ENCODE peak calls at places on chromosome 9, in six cellular contexts. One of them, this sample, is unnamed.

GRCh38 chr9:105608685-105609598 is 51.0 kb downstream of the FKTN start:
- DNase-seq in ovary: no peak
- DNase-seq in HepG2: peak
- DNase-seq in lower leg skin: no peak
- DNase-seq in pancreas: no peak
- DNase-seq in cardiac fibroblast: peak
- DNase-seq in this sample: no peak

GRCh38 chr9:114344692-114345091 is 15.0 kb downstream of the ORM2 start:
- DNase-seq in ovary: no peak
- DNase-seq in cardiac fibroblast: no peak
- DNase-seq in HepG2: no peak
- DNase-seq in lower leg skin: no peak
- DNase-seq in pancreas: no peak
- DNase-seq in this sample: no peak

GRCh38 chr9:134065720-134066419 is 2.0 kb downstream of the BRD3 start:
- DNase-seq in pancreas: peak
- DNase-seq in ovary: no peak
- DNase-seq in HepG2: peak
- DNase-seq in cardiac fibroblast: peak
- DNase-seq in lower leg skin: peak
- DNase-seq in this sample: peak

GRCh38 chr9:91253488-91253887 is 108.2 kb downstream of the AUH start:
- DNase-seq in HepG2: peak
- DNase-seq in lower leg skin: no peak
- DNase-seq in cardiac fibroblast: no peak
- DNase-seq in ovary: no peak
- DNase-seq in pancreas: no peak
- DNase-seq in this sample: no peak

GRCh38 chr9:117409321-117409720 is 5.5 kb downstream of the ASTN2 start:
- DNase-seq in ovary: no peak
- DNase-seq in cardiac fibroblast: no peak
- DNase-seq in HepG2: no peak
- DNase-seq in pancreas: no peak
- DNase-seq in lower leg skin: no peak
- DNase-seq in this sample: no peak

GRCh38 chr9:88574993-88575392 is 40.0 kb downstream of the NXNL2 start:
- DNase-seq in cardiac fibroblast: peak
- DNase-seq in pancreas: no peak
- DNase-seq in lower leg skin: no peak
- DNase-seq in ovary: no peak
- DNase-seq in HepG2: no peak
- DNase-seq in this sample: no peak

GRCh38 chr9:4831944-4832343 is 39.2 kb downstream of the RCL1 start:
- DNase-seq in HepG2: no peak
- DNase-seq in cardiac fibroblast: no peak
- DNase-seq in ovary: no peak
- DNase-seq in lower leg skin: no peak
- DNase-seq in pancreas: no peak
- DNase-seq in this sample: no peak

GRCh38 chr9:124602204-124602603 is 95.0 kb upstream of the NR5A1 start:
- DNase-seq in cardiac fibroblast: no peak
- DNase-seq in ovary: no peak
- DNase-seq in HepG2: peak
- DNase-seq in lower leg skin: no peak
- DNase-seq in pancreas: no peak
- DNase-seq in this sample: no peak

GRCh38 chr9:114287001-114287762 is 35.7 kb upstream of the ORM1 start:
- DNase-seq in lower leg skin: peak
- DNase-seq in HepG2: no peak
- DNase-seq in pancreas: no peak
- DNase-seq in cardiac fibroblast: no peak
- DNase-seq in ovary: peak
- DNase-seq in this sample: no peak

GRCh38 chr9:4740373-4740622 is 704 bp downstream of the AK3 start:
- DNase-seq in cardiac fibroblast: peak
- DNase-seq in lower leg skin: no peak
- DNase-seq in ovary: no peak
- DNase-seq in pancreas: no peak
- DNase-seq in HepG2: no peak
- DNase-seq in this sample: no peak

GRCh38 chr9:111896942-111897830 is 572 bp downstream of the UGCG start:
- DNase-seq in cardiac fibroblast: peak
- DNase-seq in lower leg skin: peak
- DNase-seq in ovary: peak
- DNase-seq in pancreas: peak
- DNase-seq in HepG2: peak
- DNase-seq in this sample: peak

GRCh38 chr9:21616082-21616778 is 134.1 kb upstream of the IFNE start:
- DNase-seq in cardiac fibroblast: peak
- DNase-seq in lower leg skin: peak
- DNase-seq in pancreas: no peak
- DNase-seq in HepG2: no peak
- DNase-seq in ovary: no peak
- DNase-seq in this sample: no peak

GRCh38 chr9:134484479-134484878 is 157.1 kb upstream of the COL5A1 start:
- DNase-seq in lower leg skin: peak
- DNase-seq in cardiac fibroblast: no peak
- DNase-seq in ovary: no peak
- DNase-seq in pancreas: peak
- DNase-seq in HepG2: no peak
- DNase-seq in this sample: no peak

GRCh38 chr9:116800885-116801284 is 113.8 kb downstream of the TRIM32 start:
- DNase-seq in cardiac fibroblast: peak
- DNase-seq in HepG2: no peak
- DNase-seq in pancreas: no peak
- DNase-seq in ovary: no peak
- DNase-seq in lower leg skin: no peak
- DNase-seq in this sample: no peak

GRCh38 chr9:98793031-98793430 is 3.3 kb downstream of the ANKS6 start:
- DNase-seq in pancreas: no peak
- DNase-seq in ovary: no peak
- DNase-seq in cardiac fibroblast: no peak
- DNase-seq in HepG2: no peak
- DNase-seq in lower leg skin: peak
- DNase-seq in this sample: no peak

GRCh38 chr9:13690595-13690994 is 411.1 kb upstream of the MPDZ start:
- DNase-seq in ovary: no peak
- DNase-seq in cardiac fibroblast: no peak
- DNase-seq in pancreas: no peak
- DNase-seq in HepG2: no peak
- DNase-seq in lower leg skin: no peak
- DNase-seq in this sample: no peak

GRCh38 chr9:7879551-7880245 is 80.1 kb upstream of the DMAC1 start:
- DNase-seq in HepG2: no peak
- DNase-seq in lower leg skin: no peak
- DNase-seq in pancreas: no peak
- DNase-seq in cardiac fibroblast: no peak
- DNase-seq in ovary: no peak
- DNase-seq in this sample: no peak

GRCh38 chr9:107281164-107281563 is 1.9 kb upstream of the RAD23B start:
- DNase-seq in HepG2: no peak
- DNase-seq in cardiac fibroblast: no peak
- DNase-seq in pancreas: no peak
- DNase-seq in ovary: no peak
- DNase-seq in lower leg skin: no peak
- DNase-seq in this sample: no peak

GRCh38 chr9:18596920-18597319 is 123.0 kb downstream of the ADAMTSL1 start:
- DNase-seq in pancreas: no peak
- DNase-seq in ovary: no peak
- DNase-seq in lower leg skin: no peak
- DNase-seq in cardiac fibroblast: peak
- DNase-seq in HepG2: no peak
- DNase-seq in this sample: no peak

GRCh38 chr9:89000281-89000875 is 9.1 kb downstream of the S1PR3 start:
- DNase-seq in cardiac fibroblast: peak
- DNase-seq in lower leg skin: no peak
- DNase-seq in ovary: no peak
- DNase-seq in HepG2: no peak
- DNase-seq in pancreas: peak
- DNase-seq in this sample: no peak

GRCh38 chr9:19552693-19553092 is 143.9 kb downstream of the ACER2 start:
- DNase-seq in pancreas: no peak
- DNase-seq in HepG2: no peak
- DNase-seq in cardiac fibroblast: no peak
- DNase-seq in lower leg skin: no peak
- DNase-seq in ovary: no peak
- DNase-seq in this sample: no peak

GRCh38 chr9:21543187-21543586 is 61.1 kb upstream of the IFNE start:
- DNase-seq in ovary: no peak
- DNase-seq in cardiac fibroblast: no peak
- DNase-seq in HepG2: no peak
- DNase-seq in pancreas: no peak
- DNase-seq in lower leg skin: no peak
- DNase-seq in this sample: peak

GRCh38 chr9:108466238-108466637 is 389.5 kb downstream of the ACTL7B start:
- DNase-seq in HepG2: no peak
- DNase-seq in cardiac fibroblast: no peak
- DNase-seq in pancreas: no peak
- DNase-seq in lower leg skin: no peak
- DNase-seq in ovary: no peak
- DNase-seq in this sample: no peak

GRCh38 chr9:33366979-33367480 is 35.3 kb downstream of the AQP7 start:
- DNase-seq in pancreas: no peak
- DNase-seq in ovary: no peak
- DNase-seq in lower leg skin: peak
- DNase-seq in HepG2: no peak
- DNase-seq in cardiac fibroblast: no peak
- DNase-seq in this sample: no peak

GRCh38 chr9:3181049-3181953 is 337.4 kb upstream of the PUM3 start:
- DNase-seq in pancreas: peak
- DNase-seq in cardiac fibroblast: no peak
- DNase-seq in lower leg skin: no peak
- DNase-seq in HepG2: peak
- DNase-seq in ovary: no peak
- DNase-seq in this sample: peak
- TF ChIP-seq CTCF in pancreas: peak
- TF ChIP-seq CTCF in cardiac fibroblast: no peak
- TF ChIP-seq CTCF in lower leg skin: no peak
- TF ChIP-seq CTCF in HepG2: peak
- TF ChIP-seq CTCF in ovary: no peak
- TF ChIP-seq CTCF in this sample: no peak

GRCh38 chr9:131500939-131501541 is 1.7 kb upstream of the POMT1 start:
- DNase-seq in HepG2: no peak
- DNase-seq in pancreas: no peak
- DNase-seq in ovary: no peak
- DNase-seq in cardiac fibroblast: peak
- DNase-seq in lower leg skin: no peak
- DNase-seq in this sample: no peak

GRCh38 chr9:131502781-131503625 is at the start of gene POMT1:
- DNase-seq in HepG2: peak
- DNase-seq in pancreas: peak
- DNase-seq in lower leg skin: peak
- DNase-seq in ovary: peak
- DNase-seq in cardiac fibroblast: peak
- DNase-seq in this sample: peak

GRCh38 chr9:131505012-131505411 is 2.3 kb downstream of the POMT1 start:
- DNase-seq in pancreas: no peak
- DNase-seq in ovary: no peak
- DNase-seq in lower leg skin: no peak
- DNase-seq in cardiac fibroblast: no peak
- DNase-seq in HepG2: no peak
- DNase-seq in this sample: no peak

GRCh38 chr9:131500377-131500776 is 2.3 kb upstream of the POMT1 start:
- DNase-seq in pancreas: no peak
- DNase-seq in ovary: no peak
- DNase-seq in cardiac fibroblast: no peak
- DNase-seq in lower leg skin: no peak
- DNase-seq in HepG2: no peak
- DNase-seq in this sample: no peak

DNA sequence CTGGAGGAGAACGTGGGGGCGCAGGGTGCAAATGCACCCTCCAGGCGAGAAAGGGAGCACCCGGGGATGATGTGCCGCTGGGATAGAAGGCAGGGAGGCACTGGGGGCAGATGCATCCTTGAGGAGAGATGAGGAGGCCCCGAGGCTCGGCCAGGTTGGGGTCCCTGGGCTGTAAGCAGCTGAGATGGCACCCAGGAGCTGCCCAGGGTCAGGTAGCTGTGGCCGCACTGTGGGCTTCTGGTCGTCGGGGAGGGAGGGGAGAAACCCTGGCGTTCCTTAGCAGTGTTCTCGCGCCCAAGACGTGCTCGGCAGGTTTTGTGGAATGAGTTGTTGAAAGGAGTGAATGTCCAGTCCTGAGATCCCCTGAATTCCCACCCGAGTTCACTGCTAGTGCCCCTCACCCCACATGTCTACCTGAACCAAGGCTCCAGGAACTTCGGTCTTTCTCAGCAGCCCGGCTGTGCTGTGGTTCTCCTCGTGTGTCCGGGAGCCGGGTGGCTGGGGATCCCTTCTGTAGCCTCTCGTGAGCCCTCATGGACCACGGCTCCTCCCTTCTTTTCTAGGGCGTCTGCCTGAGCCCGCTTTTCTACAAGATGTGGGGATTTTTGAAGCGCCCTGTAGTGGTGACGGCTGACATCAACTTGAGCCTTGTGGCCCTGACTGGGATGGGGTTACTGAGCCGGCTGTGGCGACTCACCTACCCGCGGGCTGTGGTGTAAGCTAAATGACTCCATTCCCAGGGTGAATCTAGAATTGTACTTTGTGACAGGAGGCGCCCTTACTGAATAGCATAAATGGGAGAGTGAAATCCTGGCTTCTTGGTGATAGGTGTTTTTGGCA is 1.1 kb downstream of the POMT1 start:
- DNase-seq in cardiac fibroblast: no peak
- DNase-seq in lower leg skin: no peak
- DNase-seq in ovary: no peak
- DNase-seq in HepG2: peak
- DNase-seq in pancreas: no peak
- DNase-seq in this sample: no peak
- TF ChIP-seq CTCF in cardiac fibroblast: no peak
- TF ChIP-seq CTCF in lower leg skin: no peak
- TF ChIP-seq CTCF in ovary: no peak
- TF ChIP-seq CTCF in HepG2: peak
- TF ChIP-seq CTCF in pancreas: no peak
- TF ChIP-seq CTCF in this sample: no peak

DNA sequence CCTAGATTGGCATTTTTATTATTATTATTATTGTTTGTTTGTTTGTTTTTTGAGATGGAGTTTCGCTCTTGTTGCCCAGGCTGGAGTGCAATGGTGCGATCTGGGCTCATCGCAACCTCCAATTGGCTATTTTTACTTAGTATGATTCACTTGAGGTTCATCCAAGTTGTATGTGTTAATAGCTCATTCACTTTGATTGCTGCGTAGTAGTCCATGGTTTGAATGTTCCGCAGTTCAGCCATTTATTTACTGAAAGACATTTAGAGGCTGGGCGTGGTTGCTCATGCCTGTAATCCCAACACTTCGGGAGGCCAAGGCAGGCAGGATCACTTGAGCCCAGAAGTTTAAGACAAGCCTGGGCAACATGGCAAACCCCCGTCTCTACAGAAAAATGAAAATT is 22.6 kb upstream of the MELK start:
- DNase-seq in lower leg skin: no peak
- DNase-seq in cardiac fibroblast: no peak
- DNase-seq in ovary: no peak
- DNase-seq in pancreas: no peak
- DNase-seq in HepG2: no peak
- DNase-seq in this sample: no peak
- TF ChIP-seq CTCF in lower leg skin: no peak
- TF ChIP-seq CTCF in cardiac fibroblast: no peak
- TF ChIP-seq CTCF in ovary: no peak
- TF ChIP-seq CTCF in pancreas: no peak
- TF ChIP-seq CTCF in HepG2: no peak
- TF ChIP-seq CTCF in this sample: no peak

GRCh38 chr9:138043411-138044345 is 166.1 kb downstream of the CACNA1B start:
- DNase-seq in cardiac fibroblast: no peak
- DNase-seq in lower leg skin: peak
- DNase-seq in pancreas: no peak
- DNase-seq in HepG2: no peak
- DNase-seq in ovary: no peak
- DNase-seq in this sample: peak
- TF ChIP-seq CTCF in cardiac fibroblast: no peak
- TF ChIP-seq CTCF in lower leg skin: no peak
- TF ChIP-seq CTCF in pancreas: no peak
- TF ChIP-seq CTCF in HepG2: no peak
- TF ChIP-seq CTCF in ovary: no peak
- TF ChIP-seq CTCF in this sample: no peak